ENCODE peak calls at places on chromosomes 7 and 10, in nine cellular contexts. U is right cardiac atrium; D is CD8-positive, alpha-beta T cell; F is hepatocyte; L is CD8-positive, alpha-beta memory T cell; X is left ventricle myocardium inferior; S is tibial nerve; Z is neural progenitor cell; B is A549. J is an unnamed sample. For H3K4me1, the result is how much of the 10 kb centered on the place peaks cover.

GRCh38 chr7:74479066-74479781 is 25.5 kb downstream of the GTF2IRD1 start:
- DNase-seq in U (peak), D (no peak), F (no peak), L (no peak), X (peak), S (peak), Z (no peak), B (no peak), J (peak)

GRCh38 chr7:130490287-130490686 is 1.6 kb upstream of the MEST start:
- DNase-seq in U (no peak), D (no peak), F (no peak), L (no peak), X (no peak), S (no peak), Z (peak), B (no peak), J (no peak)

GRCh38 chr7:132819648-132820047 is 243.4 kb upstream of the PLXNA4 start:
- DNase-seq in U (no peak), D (no peak), F (no peak), L (no peak), X (no peak), S (no peak), Z (no peak), B (no peak), J (no peak)

GRCh38 chr10:82234173-82234572 is 359.2 kb downstream of the NRG3 start:
- DNase-seq in U (no peak), D (no peak), F (no peak), L (no peak), X (no peak), S (no peak), Z (no peak), B (no peak), J (no peak)

GRCh38 chr10:32056136-32057040 is at the start of gene KIF5B:
- DNase-seq in U (peak), D (peak), F (peak), L (peak), X (peak), S (peak), Z (peak), B (peak), J (peak)

GRCh38 chr10:103983367-103983911 is 16.5 kb downstream of the SLK start:
- DNase-seq in U (no peak), D (no peak), F (no peak), L (peak), X (no peak), S (no peak), Z (no peak), B (no peak), J (no peak)

GRCh38 chr10:79060641-79061255 is 8.0 kb upstream of the ZMIZ1 start:
- DNase-seq in U (peak), D (no peak), F (no peak), L (no peak), X (peak), S (peak), Z (no peak), B (no peak), J (peak)

GRCh38 chr10:5895365-5895764 is 5.3 kb downstream of the FBH1 start:
- DNase-seq in U (no peak), D (no peak), F (no peak), L (no peak), X (no peak), S (no peak), Z (no peak), B (no peak), J (no peak)

GRCh38 chr7:55307123-55307916 is 57.8 kb upstream of the LANCL2 start:
- DNase-seq in U (no peak), D (no peak), F (peak), L (no peak), X (no peak), S (no peak), Z (peak), B (peak), J (no peak)

GRCh38 chr10:101816913-101817541 is 1.2 kb downstream of the OGA start:
- DNase-seq in U (no peak), D (no peak), F (no peak), L (no peak), X (no peak), S (no peak), Z (no peak), B (no peak), J (no peak)

GRCh38 chr10:132326925-132327324 is 5.1 kb upstream of the LRRC27 start:
- DNase-seq in U (no peak), D (no peak), F (no peak), L (no peak), X (no peak), S (no peak), Z (no peak), B (no peak), J (no peak)

GRCh38 chr10:111072232-111072631 is 4.6 kb upstream of the ADRA2A start:
- DNase-seq in U (no peak), D (no peak), F (no peak), L (no peak), X (no peak), S (no peak), Z (no peak), B (no peak), J (no peak)

GRCh38 chr10:17240617-17241016 is 12.6 kb downstream of the VIM start:
- DNase-seq in U (no peak), D (no peak), F (no peak), L (no peak), X (no peak), S (no peak), Z (no peak), B (no peak), J (no peak)

GRCh38 chr10:31756131-31757119 is 172.2 kb downstream of the ARHGAP12 start:
- DNase-seq in U (no peak), D (no peak), F (no peak), L (no peak), X (no peak), S (no peak), Z (no peak), B (no peak), J (no peak)

GRCh38 chr7:4178416-4178815 is 503.7 kb upstream of the FOXK1 start:
- DNase-seq in U (peak), D (no peak), F (no peak), L (no peak), X (no peak), S (no peak), Z (no peak), B (no peak), J (peak)

GRCh38 chr7:155062431-155062830 is 7.7 kb upstream of the HTR5A start:
- DNase-seq in U (no peak), D (no peak), F (no peak), L (no peak), X (no peak), S (no peak), Z (no peak), B (no peak), J (no peak)

GRCh38 chr10:91381562-91381923 is 28.6 kb upstream of the HECTD2 start:
- DNase-seq in U (peak), D (no peak), F (no peak), L (no peak), X (peak), S (no peak), Z (peak), B (no peak), J (no peak)

GRCh38 chr10:88687853-88688467 is 18.1 kb upstream of the LIPK start:
- DNase-seq in U (no peak), D (no peak), F (peak), L (peak), X (no peak), S (no peak), Z (peak), B (peak), J (no peak)

GRCh38 chr10:74917481-74918077 is 91.2 kb downstream of the KAT6B start:
- DNase-seq in U (no peak), D (no peak), F (peak), L (no peak), X (no peak), S (no peak), Z (no peak), B (peak), J (no peak)

GRCh38 chr10:113953505-113954272 is 90.0 kb upstream of the ADRB1 start:
- DNase-seq in U (no peak), D (no peak), F (no peak), L (no peak), X (no peak), S (no peak), Z (no peak), B (no peak), J (no peak)

GRCh38 chr7:156380261-156380660 is 260.3 kb upstream of the RNF32 start:
- DNase-seq in U (no peak), D (no peak), F (no peak), L (no peak), X (no peak), S (no peak), Z (no peak), B (no peak), J (no peak)

GRCh38 chr7:20408467-20408826 is 77.7 kb downstream of the ITGB8 start:
- DNase-seq in U (peak), D (no peak), F (no peak), L (no peak), X (peak), S (no peak), Z (no peak), B (no peak), J (no peak)

GRCh38 chr7:15625456-15625855 is 61.0 kb downstream of the MEOX2 start:
- DNase-seq in U (no peak), D (no peak), F (no peak), L (no peak), X (no peak), S (no peak), Z (no peak), B (peak), J (no peak)

GRCh38 chr10:93476756-93477155 is 5.4 kb downstream of the MYOF start:
- DNase-seq in U (no peak), D (no peak), F (no peak), L (no peak), X (no peak), S (no peak), Z (no peak), B (no peak), J (no peak)

GRCh38 chr10:21122907-21123306 is 225.8 kb upstream of the NEBL start:
- DNase-seq in U (no peak), D (no peak), F (no peak), L (no peak), X (no peak), S (no peak), Z (no peak), B (no peak), J (no peak)

GRCh38 chr7:1488016-1488415 is 16.2 kb downstream of the INTS1 start:
- DNase-seq in U (no peak), D (no peak), F (no peak), L (no peak), X (no peak), S (no peak), Z (no peak), B (no peak), J (no peak)
- H3K4me1 ChIP-seq in U (under half), D (under half), F (under half), L (under half), X (under half), S (under half), Z (under half), B (under half), J (under half)

GRCh38 chr7:18890885-18891621 is 226.4 kb downstream of the TWIST1 start:
- DNase-seq in U (no peak), D (no peak), F (no peak), L (no peak), X (no peak), S (no peak), Z (no peak), B (no peak), J (no peak)

GRCh38 chr7:18893156-18893555 is 224.3 kb downstream of the TWIST1 start:
- DNase-seq in U (no peak), D (no peak), F (no peak), L (no peak), X (no peak), S (no peak), Z (no peak), B (no peak), J (no peak)

GRCh38 chr7:18894155-18894554 is 223.3 kb downstream of the TWIST1 start:
- DNase-seq in U (no peak), D (no peak), F (no peak), L (no peak), X (no peak), S (no peak), Z (no peak), B (no peak), J (no peak)

GRCh38 chr7:18896343-18896975 is 221.0 kb downstream of the TWIST1 start:
- DNase-seq in U (no peak), D (no peak), F (no peak), L (no peak), X (no peak), S (no peak), Z (no peak), B (no peak), J (no peak)

GRCh38 chr7:18895456-18895855 is 222.0 kb downstream of the TWIST1 start:
- DNase-seq in U (no peak), D (no peak), F (no peak), L (no peak), X (no peak), S (no peak), Z (no peak), B (peak), J (no peak)
- H3K4me3 ChIP-seq in U (no peak), D (no peak), F (no peak), L (no peak), X (no peak), S (no peak), Z (no peak), B (no peak), J (no peak)

GRCh38 chr7:79050592-79050991 is 402.9 kb downstream of the MAGI2 start:
- DNase-seq in U (no peak), D (no peak), F (peak), L (no peak), X (no peak), S (no peak), Z (no peak), B (no peak), J (no peak)
- H3K27ac ChIP-seq in U (no peak), D (no peak), F (no peak), L (no peak), X (no peak), S (no peak), Z (peak), B (no peak), J (no peak)

GRCh38 chr10:119316729-119317097 is 109.3 kb downstream of the GRK5 start:
- DNase-seq in U (no peak), D (no peak), F (peak), L (no peak), X (no peak), S (no peak), Z (no peak), B (peak), J (no peak)
- H3K4me1 ChIP-seq in U (half or more), D (under half), F (under half), L (under half), X (half or more), S (half or more), Z (under half), B (half or more), J (under half)